ENCODE peak calls at places on chromosomes 1 and 21, in seven cellular contexts. D, C, T, I, A, Q and S are unnamed samples.

GRCh38 chr1:27298632-27299384 is 23.2 kb upstream of the TMEM222 start:
- DNase-seq in C (no peak), I (no peak), D (no peak), A (no peak), T (no peak), Q (peak), S (no peak)

GRCh38 chr1:205936846-205937707 is 6.2 kb downstream of the SLC26A9 start:
- DNase-seq in C (peak), T (peak), I (no peak), D (no peak), Q (no peak), A (no peak), S (peak)

GRCh38 chr1:31531177-31532000 is 44.9 kb upstream of the TINAGL1 start:
- DNase-seq in A (no peak), D (no peak), I (no peak), C (peak), T (peak), Q (no peak), S (no peak)

GRCh38 chr1:92903765-92904164 is 57.5 kb downstream of the DIPK1A start:
- DNase-seq in I (no peak), C (no peak), A (no peak), D (no peak), Q (no peak), T (no peak), S (no peak)

GRCh38 chr1:119853155-119853554 is 41.9 kb upstream of the REG4 start:
- DNase-seq in C (no peak), Q (no peak), T (no peak), D (no peak), I (no peak), A (no peak), S (no peak)

GRCh38 chr1:226443033-226443432 is 35.1 kb upstream of the PARP1 start:
- DNase-seq in T (peak), I (no peak), Q (no peak), D (no peak), C (no peak), A (no peak), S (no peak)

GRCh38 chr21:25980710-25981109 is 189.9 kb downstream of the APP start:
- DNase-seq in D (no peak), A (no peak), Q (no peak), I (no peak), T (no peak), C (peak), S (no peak)

GRCh38 chr1:24849653-24850295 is 80.3 kb downstream of the RUNX3 start:
- DNase-seq in I (no peak), Q (no peak), D (no peak), A (no peak), C (no peak), T (peak), S (peak)

GRCh38 chr1:205711105-205712048 is 31.1 kb upstream of the SLC45A3 start:
- DNase-seq in C (peak), T (peak), Q (no peak), D (no peak), I (peak), A (peak), S (peak)

GRCh38 chr1:31203215-31203614 is 36.5 kb downstream of the NKAIN1 start:
- DNase-seq in D (no peak), Q (no peak), C (no peak), T (no peak), A (no peak), I (no peak), S (no peak)

GRCh38 chr1:227951624-227952373 is 4.1 kb upstream of the WNT9A start:
- DNase-seq in D (peak), Q (peak), T (no peak), A (no peak), C (no peak), I (no peak), S (no peak)

GRCh38 chr1:112034277-112034676 is 44.8 kb upstream of the KCND3 start:
- DNase-seq in C (no peak), T (no peak), Q (no peak), D (no peak), I (no peak), A (no peak), S (no peak)

GRCh38 chr21:45442276-45442675 is 37.3 kb downstream of the COL18A1 start:
- DNase-seq in I (no peak), A (no peak), Q (no peak), D (no peak), C (no peak), T (no peak), S (no peak)

GRCh38 chr21:35779167-35779566 is 281.2 kb downstream of the SETD4 start:
- DNase-seq in I (no peak), C (no peak), D (no peak), T (no peak), A (no peak), Q (no peak), S (no peak)

GRCh38 chr1:190699165-190699564 is 221.5 kb upstream of the BRINP3 start:
- DNase-seq in A (no peak), C (no peak), Q (no peak), D (no peak), T (no peak), I (no peak), S (no peak)

GRCh38 chr21:40143822-40144525 is 276.7 kb downstream of the PCP4 start:
- DNase-seq in I (peak), T (peak), A (peak), C (peak), Q (no peak), D (no peak), S (peak)

GRCh38 chr1:10573446-10573845 is 98.7 kb downstream of the PEX14 start:
- DNase-seq in I (no peak), D (no peak), Q (no peak), A (no peak), C (no peak), T (peak), S (no peak)

GRCh38 chr1:63320024-63320799 is 2.2 kb upstream of the FOXD3 start:
- DNase-seq in Q (no peak), D (no peak), C (no peak), A (peak), T (no peak), I (no peak), S (no peak)

GRCh38 chr21:36211660-36212512 is 55.3 kb downstream of the DOP1B start:
- DNase-seq in T (peak), I (no peak), C (peak), A (no peak), Q (no peak), D (no peak), S (no peak)

GRCh38 chr1:202153284-202153683 is 7.1 kb downstream of the PTPN7 start:
- DNase-seq in C (no peak), D (no peak), Q (no peak), I (no peak), A (no peak), T (no peak), S (no peak)

GRCh38 chr1:22141493-22141892 is 1.4 kb downstream of the WNT4 start:
- DNase-seq in I (no peak), T (no peak), A (no peak), C (no peak), Q (no peak), D (no peak), S (no peak)

GRCh38 chr1:22140681-22141080 is 2.2 kb downstream of the WNT4 start:
- DNase-seq in C (no peak), D (no peak), Q (no peak), T (no peak), I (no peak), A (no peak), S (peak)

GRCh38 chr1:22142315-22143064 is 407 bp downstream of the WNT4 start:
- DNase-seq in I (no peak), T (peak), Q (no peak), A (peak), C (peak), D (no peak), S (peak)

GRCh38 chr1:22143065-22143514 is at the start of gene WNT4:
- DNase-seq in I (no peak), D (peak), A (peak), Q (no peak), T (no peak), C (peak), S (peak)

DNA sequence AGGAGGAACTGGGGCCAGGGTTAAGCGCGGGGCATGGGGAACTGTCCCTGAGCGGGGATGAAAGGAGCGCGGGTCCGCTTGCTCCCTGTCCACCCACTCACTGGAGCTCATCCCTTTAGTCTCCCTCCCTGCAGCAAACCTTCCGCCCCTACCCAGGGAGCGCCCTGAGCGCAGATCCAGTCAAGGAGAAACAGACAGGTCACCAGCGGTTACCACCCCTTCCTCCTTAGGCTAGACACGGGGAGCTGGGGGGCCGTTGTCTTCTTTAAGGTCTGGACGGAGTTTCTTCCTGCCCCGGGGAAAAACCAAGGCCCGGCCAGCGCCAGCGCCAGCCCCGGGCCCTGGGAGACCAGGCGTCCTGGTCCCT is 966 bp downstream of the WNT4 start:
- DNase-seq in Q (no peak), A (no peak), C (no peak), D (no peak), T (no peak), I (no peak), S (no peak)
- TF ChIP-seq CTCF in Q (no peak), A (no peak), C (no peak), D (no peak), T (no peak), I (no peak), S (no peak)

GRCh38 chr1:74271503-74271902 is 36.3 kb downstream of the TNNI3K start:
- DNase-seq in C (no peak), D (no peak), T (no peak), I (no peak), A (no peak), Q (no peak), S (no peak)

DNA sequence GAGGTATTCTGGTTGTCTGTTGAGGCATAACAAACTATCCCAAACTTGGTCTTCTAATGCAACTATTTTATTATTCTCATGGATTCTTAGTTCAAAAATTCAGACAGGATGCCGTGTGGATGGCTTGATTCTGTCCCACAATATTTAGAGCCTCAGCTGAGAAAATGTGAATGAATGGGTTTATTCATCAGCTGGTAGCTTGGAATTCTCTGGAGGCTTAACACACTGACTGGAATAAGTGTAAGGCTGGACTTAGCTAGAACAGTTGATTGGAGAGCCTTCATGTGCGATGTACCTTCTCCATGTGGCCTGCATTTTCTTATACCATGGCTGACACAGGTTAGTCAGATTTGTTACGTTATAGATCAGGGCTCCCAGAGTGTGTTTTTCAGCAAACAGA is 30.8 kb downstream of the TNNI3K start:
- DNase-seq in T (no peak), Q (no peak), D (no peak), I (no peak), C (no peak), A (no peak), S (no peak)
- TF ChIP-seq CTCF in T (no peak), Q (no peak), D (no peak), I (no peak), C (no peak), A (no peak), S (no peak)

DNA sequence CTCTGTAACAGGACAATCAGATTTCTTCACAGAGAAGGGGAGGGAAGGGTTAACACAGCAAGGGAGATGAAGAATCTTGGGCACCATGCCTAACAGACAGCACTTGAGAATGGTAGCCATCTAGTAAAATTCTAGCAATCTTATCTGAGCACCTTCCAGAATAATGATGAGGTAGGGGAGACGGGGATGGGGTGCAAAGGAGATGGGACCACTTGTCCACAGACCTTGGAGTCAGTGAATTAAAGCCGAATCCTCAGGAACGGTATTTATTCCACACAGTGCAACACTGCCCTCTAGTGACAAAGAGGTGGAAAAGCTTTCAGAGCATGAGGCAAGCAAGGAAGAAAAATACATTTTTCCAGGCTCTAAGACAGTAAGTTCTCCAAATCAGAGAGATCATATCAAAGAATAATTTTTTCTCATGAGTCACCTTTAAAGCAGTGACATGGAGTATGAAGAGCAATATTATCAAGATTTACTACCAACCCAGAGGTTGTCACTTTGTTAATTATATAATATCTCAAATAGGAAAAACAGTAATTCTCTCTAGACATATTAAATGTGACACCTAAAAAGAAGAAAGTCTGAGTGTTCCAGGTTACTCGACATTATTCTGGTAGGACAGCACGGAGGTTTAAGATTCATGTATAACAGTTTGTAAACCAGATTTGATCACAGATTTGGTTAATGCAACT is 43.3 kb upstream of the LPAR3 start:
- DNase-seq in Q (no peak), I (peak), C (peak), A (no peak), T (peak), D (no peak), S (peak)
- TF ChIP-seq CTCF in Q (peak), I (peak), C (peak), A (peak), T (peak), D (peak), S (peak)

GRCh38 chr1:179771509-179771908 is 28.4 kb downstream of the FAM163A start:
- DNase-seq in D (no peak), C (no peak), A (no peak), T (no peak), I (no peak), Q (no peak), S (no peak)

GRCh38 chr1:179774033-179774432 is 30.9 kb downstream of the FAM163A start:
- DNase-seq in T (no peak), Q (no peak), I (no peak), C (no peak), A (no peak), D (no peak), S (no peak)

GRCh38 chr1:179767996-179768395 is 24.9 kb downstream of the FAM163A start:
- DNase-seq in C (no peak), A (no peak), Q (no peak), T (no peak), D (no peak), I (no peak), S (no peak)

GRCh38 chr1:179773264-179773663 is 30.2 kb downstream of the FAM163A start:
- DNase-seq in C (no peak), T (no peak), A (no peak), I (no peak), D (no peak), Q (no peak), S (no peak)

DNA sequence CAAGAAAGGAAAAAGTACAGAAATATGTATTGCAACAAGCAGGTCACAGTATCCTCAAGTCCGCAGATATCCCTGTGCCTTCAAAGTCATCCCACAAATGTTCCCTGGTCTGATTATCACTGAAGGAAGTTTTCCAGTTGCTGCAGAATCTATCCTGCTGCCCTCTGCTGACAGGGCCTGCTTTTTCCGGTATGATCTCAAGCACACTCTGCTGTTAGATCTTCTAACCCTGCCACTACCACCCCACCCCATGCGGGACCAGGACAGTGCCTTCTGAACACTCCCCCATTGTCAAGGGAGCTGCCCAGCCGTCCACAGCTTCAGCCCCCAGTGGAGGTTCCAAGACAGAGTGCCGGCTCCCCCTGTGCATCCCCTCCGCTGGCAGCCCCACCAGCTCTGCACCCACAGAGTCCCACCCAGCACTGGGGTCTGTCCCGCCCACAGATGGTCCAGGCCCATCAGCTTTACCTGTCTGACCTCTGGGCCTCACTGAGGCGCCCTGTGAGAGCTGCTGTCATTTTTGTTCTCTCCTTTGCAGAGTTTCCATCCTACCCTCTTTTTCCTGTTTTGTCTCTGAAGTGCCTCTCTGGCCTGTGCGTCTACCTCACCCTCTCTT is 27.9 kb downstream of the FAM163A start:
- DNase-seq in Q (no peak), T (no peak), C (no peak), D (no peak), A (no peak), I (no peak), S (no peak)
- TF ChIP-seq CTCF in Q (no peak), T (peak), C (no peak), D (no peak), A (no peak), I (no peak), S (no peak)

DNA sequence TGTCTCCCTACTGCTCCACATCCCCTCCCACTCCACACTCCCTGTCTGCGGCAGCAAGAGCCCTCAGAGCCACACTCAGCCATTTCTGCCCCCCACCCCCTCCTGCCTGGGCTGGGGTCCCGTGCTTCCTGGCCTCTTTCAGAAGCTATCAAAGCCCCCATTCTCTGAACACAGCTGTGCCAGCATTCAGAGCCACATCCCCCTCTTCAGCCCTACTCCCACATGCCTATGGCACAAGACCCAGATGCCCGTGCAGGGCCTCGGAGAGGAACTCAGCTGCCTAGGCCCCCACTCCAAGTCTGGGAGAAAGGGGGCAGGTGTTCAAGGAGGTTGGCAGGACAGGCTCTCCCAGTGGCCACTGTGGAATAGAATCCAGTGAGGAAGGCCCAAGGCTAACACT is 3.7 kb upstream of the BCAN start:
- DNase-seq in A (no peak), T (no peak), Q (no peak), I (no peak), D (no peak), C (no peak), S (no peak)
- TF ChIP-seq CTCF in A (no peak), T (no peak), Q (no peak), I (no peak), D (no peak), C (no peak), S (no peak)

GRCh38 chr1:244409648-244410164 is 42.0 kb downstream of the ADSS2 start:
- DNase-seq in T (no peak), I (no peak), A (no peak), Q (no peak), D (no peak), C (no peak), S (no peak)

GRCh38 chr1:244413736-244414135 is 38.0 kb downstream of the ADSS2 start:
- DNase-seq in C (no peak), D (no peak), A (no peak), T (peak), I (no peak), Q (no peak), S (no peak)

GRCh38 chr1:244419004-244419403 is 32.7 kb downstream of the ADSS2 start:
- DNase-seq in D (no peak), Q (no peak), T (no peak), C (no peak), I (no peak), A (no peak), S (no peak)

GRCh38 chr1:244412116-244412639 is 39.5 kb downstream of the ADSS2 start:
- DNase-seq in T (no peak), Q (no peak), A (no peak), I (no peak), C (no peak), D (no peak), S (no peak)

GRCh38 chr1:244414543-244414942 is 37.2 kb downstream of the ADSS2 start:
- DNase-seq in I (no peak), A (no peak), C (no peak), T (peak), D (no peak), Q (no peak), S (no peak)
- TF ChIP-seq CTCF in I (no peak), A (no peak), C (no peak), T (peak), D (no peak), Q (no peak), S (no peak)

DNA sequence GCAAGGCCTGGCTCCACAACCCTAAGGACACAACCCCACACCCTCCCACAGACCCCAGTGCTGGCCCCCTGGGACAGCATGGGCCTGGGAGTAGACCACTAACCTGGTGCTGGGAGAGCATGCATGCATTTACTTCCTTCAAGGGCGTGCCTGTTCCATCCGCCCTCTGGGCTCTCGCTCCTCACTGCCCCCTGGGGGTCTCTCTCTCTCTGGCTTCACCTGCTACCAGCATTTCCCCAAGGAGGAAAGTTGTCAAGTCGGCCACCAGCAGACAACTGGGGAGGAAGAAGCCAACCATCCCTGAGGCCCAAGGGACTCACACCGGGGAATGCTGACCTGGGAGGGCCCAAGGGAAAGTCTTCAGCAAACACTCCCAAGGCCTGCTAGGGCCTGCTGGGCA is 6.5 kb downstream of the LRP8 start:
- DNase-seq in D (peak), A (peak), C (no peak), Q (no peak), T (no peak), I (no peak), S (peak)
- TF ChIP-seq CTCF in D (no peak), A (no peak), C (no peak), Q (no peak), T (peak), I (no peak), S (no peak)